ENCODE peak calls at places on chromosomes 6 and 20, in five cellular contexts. E, B, I, S and P are unnamed samples.

GRCh38 chr20:9021699-9022098 is 47.2 kb upstream of the PLCB4 start:
- DNase-seq in S (peak), I (no peak), E (no peak), B (no peak), P (no peak)

GRCh38 chr6:12014027-12014872 is 2.1 kb downstream of the HIVEP1 start:
- DNase-seq in E (no peak), I (peak), B (no peak), S (no peak), P (no peak)

GRCh38 chr20:34575271-34575670 is 16.8 kb downstream of the MAP1LC3A start:
- DNase-seq in I (no peak), E (no peak), B (no peak), S (no peak), P (no peak)

GRCh38 chr6:6998194-6998569 is 109.6 kb upstream of the RREB1 start:
- DNase-seq in E (no peak), B (no peak), I (peak), S (no peak), P (no peak)

GRCh38 chr6:161830866-161831600 is 557.2 kb upstream of the AGPAT4 start:
- DNase-seq in I (no peak), E (no peak), S (no peak), B (no peak), P (no peak)

GRCh38 chr20:25624500-25624939 is 706 bp upstream of the NANP start:
- DNase-seq in I (peak), B (no peak), S (no peak), E (no peak), P (no peak)

GRCh38 chr20:7976015-7976414 is 35.8 kb upstream of the HAO1 start:
- DNase-seq in B (no peak), I (peak), E (no peak), S (no peak), P (no peak)

GRCh38 chr6:40308533-40309306 is 278.4 kb downstream of the LRFN2 start:
- DNase-seq in E (no peak), S (peak), B (peak), I (peak), P (no peak)

GRCh38 chr6:31541059-31541657 is 645 bp downstream of the DDX39B start:
- DNase-seq in I (peak), E (no peak), S (peak), B (peak), P (no peak)

GRCh38 chr6:30067460-30068139 is 602 bp downstream of the PPP1R11 start:
- DNase-seq in B (no peak), I (no peak), S (peak), E (no peak), P (no peak)

GRCh38 chr6:127690092-127690491 is 113.1 kb downstream of the C6orf58 start:
- DNase-seq in E (no peak), I (peak), B (no peak), S (peak), P (no peak)

GRCh38 chr20:891121-892080 is 24.7 kb downstream of the ANGPT4 start:
- DNase-seq in S (peak), I (no peak), E (no peak), B (peak), P (peak)

GRCh38 chr20:57857969-57858368 is 148.2 kb upstream of the PMEPA1 start:
- DNase-seq in I (no peak), E (no peak), B (no peak), S (no peak), P (no peak)

GRCh38 chr20:25136643-25137559 is 55.0 kb upstream of the VSX1 start:
- DNase-seq in E (peak), B (no peak), I (peak), S (peak), P (no peak)

GRCh38 chr20:6524305-6524704 is 243.2 kb upstream of the BMP2 start:
- DNase-seq in B (no peak), S (no peak), I (no peak), E (no peak), P (no peak)

GRCh38 chr6:129923520-129923919 is 62.4 kb upstream of the TMEM244 start:
- DNase-seq in E (no peak), S (no peak), I (peak), B (no peak), P (no peak)

GRCh38 chr20:62136283-62137091 is 6.7 kb downstream of the PSMA7 start:
- DNase-seq in B (peak), E (no peak), I (peak), S (peak), P (no peak)

GRCh38 chr20:41889125-41889870 is 271.1 kb upstream of the CHD6 start:
- DNase-seq in S (no peak), I (no peak), E (no peak), B (peak), P (no peak)

GRCh38 chr6:144338474-144338873 is 53.3 kb downstream of the UTRN start:
- DNase-seq in B (no peak), I (no peak), E (no peak), S (no peak), P (no peak)

GRCh38 chr6:71510057-71510713 is 221.6 kb downstream of the OGFRL1 start:
- DNase-seq in S (peak), I (peak), E (no peak), B (peak), P (no peak)

GRCh38 chr6:117976030-117976651 is 69.1 kb downstream of the SLC35F1 start:
- DNase-seq in I (peak), S (peak), E (no peak), B (peak), P (no peak)

DNA sequence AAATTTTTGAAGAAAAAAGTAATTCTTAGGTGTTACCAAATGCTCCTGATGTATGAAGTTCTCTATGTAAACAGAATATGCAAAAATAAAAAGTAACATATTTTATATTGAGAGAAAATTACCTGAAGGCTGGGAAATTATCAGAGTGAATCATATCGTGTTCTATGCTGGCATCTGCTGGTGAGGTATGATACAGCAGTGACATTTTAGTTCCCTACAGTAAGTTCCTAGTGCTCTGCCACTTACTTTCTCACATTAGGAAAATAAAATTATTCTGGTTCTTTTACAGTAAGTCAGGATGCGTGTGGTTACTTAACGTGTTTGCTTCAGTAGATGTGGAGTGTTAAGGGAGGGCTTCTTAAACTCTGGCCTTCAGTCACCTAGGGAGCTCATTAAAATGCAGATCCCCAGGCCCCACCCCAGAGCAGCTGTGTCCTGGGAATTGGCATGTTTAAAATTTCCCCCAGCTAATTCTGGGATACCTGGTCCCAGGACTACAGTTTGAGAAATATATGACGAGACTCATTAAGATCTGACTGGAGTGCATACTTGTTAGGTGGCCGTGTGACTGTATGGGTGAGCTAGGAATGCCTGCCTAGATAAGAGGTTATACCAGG is 3.2 kb downstream of the ACTR5 start:
- DNase-seq in B (peak), E (no peak), S (peak), I (peak), P (no peak)
- TF ChIP-seq CTCF in B (peak), E (no peak), S (peak), I (peak), P (peak)

DNA sequence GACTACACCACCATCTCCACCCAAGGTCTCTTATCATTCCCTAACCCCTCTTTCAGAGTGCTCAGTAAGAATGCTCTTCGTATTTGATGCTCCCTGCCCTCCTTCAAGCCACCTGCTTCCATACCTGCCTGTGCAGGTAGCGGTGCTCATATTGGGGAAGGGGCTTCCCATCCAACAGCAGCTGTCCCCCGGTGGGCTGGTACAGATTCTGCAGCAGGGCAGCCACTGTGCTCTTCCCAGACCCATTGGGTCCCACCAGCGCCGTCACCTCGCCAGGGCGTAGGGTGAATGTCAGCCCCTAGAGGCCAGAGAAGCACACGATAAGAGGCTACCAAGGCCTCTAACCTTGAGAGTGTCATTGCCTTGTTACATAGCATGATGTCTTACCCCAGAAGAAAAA is 3.9 kb upstream of the PSMB8 start:
- DNase-seq in B (no peak), S (no peak), E (no peak), I (no peak), P (no peak)
- TF ChIP-seq CTCF in B (no peak), S (no peak), E (no peak), I (no peak), P (no peak)

GRCh38 chr20:43409041-43409913 is 48.4 kb upstream of the SRSF6 start:
- DNase-seq in E (no peak), I (peak), S (peak), B (peak), P (no peak)
- TF ChIP-seq CTCF in E (no peak), I (peak), S (peak), B (peak), P (peak)

GRCh38 chr6:20340056-20340455 is 61.6 kb upstream of the E2F3 start:
- DNase-seq in S (no peak), E (no peak), I (no peak), B (no peak), P (no peak)

GRCh38 chr6:20338160-20338559 is 63.5 kb upstream of the E2F3 start:
- DNase-seq in I (peak), B (no peak), E (no peak), S (no peak), P (no peak)

GRCh38 chr6:20335872-20336271 is 65.8 kb upstream of the E2F3 start:
- DNase-seq in B (no peak), E (no peak), I (no peak), S (no peak), P (no peak)

GRCh38 chr6:20341564-20341963 is 60.1 kb upstream of the E2F3 start:
- DNase-seq in B (no peak), I (no peak), S (no peak), E (no peak), P (no peak)

DNA sequence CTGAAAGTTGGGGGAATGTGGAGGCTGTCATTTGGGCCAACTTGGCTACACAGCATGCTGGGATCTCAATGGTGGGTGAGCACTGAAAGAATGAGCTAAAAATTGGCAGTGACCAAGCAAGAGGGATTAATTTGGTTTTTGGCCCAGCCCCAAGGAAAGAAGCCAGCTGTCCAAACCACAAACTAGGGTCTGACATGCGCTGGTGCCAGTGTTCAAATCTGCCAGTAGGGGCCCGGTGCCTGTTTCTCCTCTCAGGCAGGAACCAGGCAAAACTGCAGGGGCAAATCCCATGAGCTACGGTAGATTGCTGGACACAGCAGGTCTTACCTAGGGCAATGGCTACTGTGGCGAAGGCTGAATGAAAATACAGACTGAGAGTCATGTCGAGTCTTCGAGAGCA is 61.2 kb upstream of the E2F3 start:
- DNase-seq in E (no peak), I (no peak), B (peak), S (no peak), P (no peak)
- TF ChIP-seq CTCF in E (no peak), I (no peak), B (no peak), S (no peak), P (no peak)

GRCh38 chr6:45377041-45377554 is 636 bp downstream of the SUPT3H start:
- DNase-seq in E (no peak), I (peak), B (peak), S (no peak), P (no peak)

GRCh38 chr6:45376310-45377040 is 1.3 kb downstream of the SUPT3H start:
- DNase-seq in B (no peak), S (peak), I (peak), E (no peak), P (no peak)

GRCh38 chr6:45378324-45378926 is 691 bp upstream of the SUPT3H start:
- DNase-seq in E (no peak), B (peak), I (no peak), S (no peak), P (no peak)

GRCh38 chr6:45375449-45375848 is 2.3 kb downstream of the SUPT3H start:
- DNase-seq in B (no peak), E (no peak), I (peak), S (no peak), P (no peak)

GRCh38 chr6:45377555-45378323 is at the start of gene SUPT3H:
- DNase-seq in S (peak), E (peak), I (peak), B (peak), P (peak)
- TF ChIP-seq CTCF in S (peak), E (peak), I (no peak), B (peak), P (peak)